ENCODE peak calls at places on chromosomes 1 and 21, in six cellular contexts. One of them, this sample, is unnamed.

GRCh38 chr1:27356628-27357280 is 10.0 kb downstream of the MAP3K6 start:
- DNase-seq in hepatocyte: no peak
- DNase-seq in heart right ventricle: no peak
- DNase-seq in PC-3: no peak
- DNase-seq in left ventricle myocardium inferior: no peak
- DNase-seq in astrocyte: no peak
- DNase-seq in this sample: no peak

GRCh38 chr1:63621698-63622097 is 28.5 kb downstream of the PGM1 start:
- DNase-seq in astrocyte: peak; percentile 92
- DNase-seq in hepatocyte: no peak
- DNase-seq in heart right ventricle: peak; percentile 16
- DNase-seq in PC-3: no peak
- DNase-seq in left ventricle myocardium inferior: peak; percentile 36
- DNase-seq in this sample: no peak

GRCh38 chr1:16318544-16318943 is 33.7 kb downstream of the FBXO42 start:
- DNase-seq in hepatocyte: peak; percentile 19
- DNase-seq in astrocyte: no peak
- DNase-seq in PC-3: no peak
- DNase-seq in left ventricle myocardium inferior: no peak
- DNase-seq in heart right ventricle: peak; percentile 21
- DNase-seq in this sample: no peak

GRCh38 chr1:179923044-179923443 is 31.6 kb upstream of the CEP350 start:
- DNase-seq in PC-3: no peak
- DNase-seq in hepatocyte: no peak
- DNase-seq in heart right ventricle: no peak
- DNase-seq in left ventricle myocardium inferior: no peak
- DNase-seq in astrocyte: no peak
- DNase-seq in this sample: no peak

GRCh38 chr1:201594575-201595245 is 55.8 kb downstream of the NAV1 start:
- DNase-seq in heart right ventricle: no peak
- DNase-seq in PC-3: no peak
- DNase-seq in left ventricle myocardium inferior: no peak
- DNase-seq in astrocyte: no peak
- DNase-seq in hepatocyte: peak; percentile 58
- DNase-seq in this sample: no peak

GRCh38 chr1:103788377-103788776 is 38.7 kb downstream of the AMY1C start:
- DNase-seq in hepatocyte: no peak
- DNase-seq in PC-3: peak; percentile 60
- DNase-seq in left ventricle myocardium inferior: no peak
- DNase-seq in astrocyte: no peak
- DNase-seq in heart right ventricle: no peak
- DNase-seq in this sample: no peak

GRCh38 chr1:1230656-1231399 is 973 bp downstream of the SDF4 start:
- DNase-seq in astrocyte: peak; percentile 56
- DNase-seq in left ventricle myocardium inferior: no peak
- DNase-seq in hepatocyte: peak; percentile 81
- DNase-seq in heart right ventricle: no peak
- DNase-seq in PC-3: peak; percentile 81
- DNase-seq in this sample: no peak

GRCh38 chr1:207941664-207942063 is 30.7 kb upstream of the CD34 start:
- DNase-seq in PC-3: no peak
- DNase-seq in heart right ventricle: peak; percentile 90
- DNase-seq in astrocyte: peak; percentile 75
- DNase-seq in left ventricle myocardium inferior: peak; percentile 85
- DNase-seq in hepatocyte: no peak
- DNase-seq in this sample: no peak

GRCh38 chr1:117284408-117285215 is 73.9 kb upstream of the VTCN1 start:
- DNase-seq in hepatocyte: peak; percentile 75
- DNase-seq in heart right ventricle: no peak
- DNase-seq in astrocyte: peak; percentile 63
- DNase-seq in PC-3: peak; percentile 83
- DNase-seq in left ventricle myocardium inferior: no peak
- DNase-seq in this sample: peak; percentile 26

GRCh38 chr1:15757575-15758401 is 807 bp upstream of the FBLIM1 start:
- DNase-seq in hepatocyte: peak; percentile 86
- DNase-seq in PC-3: peak; percentile 34
- DNase-seq in heart right ventricle: peak; percentile 21
- DNase-seq in left ventricle myocardium inferior: no peak
- DNase-seq in astrocyte: peak; percentile 23
- DNase-seq in this sample: no peak

GRCh38 chr1:16208270-16208987 is 4.0 kb downstream of the ARHGEF19 start:
- DNase-seq in hepatocyte: peak; percentile 19
- DNase-seq in left ventricle myocardium inferior: no peak
- DNase-seq in astrocyte: peak; percentile 24
- DNase-seq in PC-3: peak; percentile 22
- DNase-seq in heart right ventricle: no peak
- DNase-seq in this sample: no peak

GRCh38 chr1:224203243-224204016 is 20.4 kb downstream of the DEGS1 start:
- DNase-seq in astrocyte: peak; percentile 85
- DNase-seq in left ventricle myocardium inferior: peak; percentile 40
- DNase-seq in hepatocyte: no peak
- DNase-seq in heart right ventricle: peak; percentile 44
- DNase-seq in PC-3: peak; percentile 71
- DNase-seq in this sample: peak; percentile 56

GRCh38 chr1:1187938-1188337 is 14.3 kb downstream of the TTLL10 start:
- DNase-seq in left ventricle myocardium inferior: no peak
- DNase-seq in hepatocyte: no peak
- DNase-seq in heart right ventricle: no peak
- DNase-seq in PC-3: no peak
- DNase-seq in astrocyte: peak; percentile 39
- DNase-seq in this sample: no peak

GRCh38 chr21:32298148-32298559 is 501 bp upstream of the MRAP start:
- DNase-seq in astrocyte: no peak
- DNase-seq in hepatocyte: no peak
- DNase-seq in PC-3: no peak
- DNase-seq in left ventricle myocardium inferior: no peak
- DNase-seq in heart right ventricle: no peak
- DNase-seq in this sample: no peak

GRCh38 chr1:76055987-76056386 is 18.6 kb upstream of the ST6GALNAC3 start:
- DNase-seq in PC-3: no peak
- DNase-seq in hepatocyte: no peak
- DNase-seq in astrocyte: no peak
- DNase-seq in heart right ventricle: no peak
- DNase-seq in left ventricle myocardium inferior: no peak
- DNase-seq in this sample: no peak

GRCh38 chr1:100445565-100445964 is 92.4 kb upstream of the GPR88 start:
- DNase-seq in hepatocyte: no peak
- DNase-seq in heart right ventricle: no peak
- DNase-seq in left ventricle myocardium inferior: no peak
- DNase-seq in astrocyte: no peak
- DNase-seq in PC-3: peak; percentile 23
- DNase-seq in this sample: no peak

GRCh38 chr1:225896937-225897549 is 8.1 kb upstream of the LEFTY1 start:
- DNase-seq in left ventricle myocardium inferior: no peak
- DNase-seq in astrocyte: no peak
- DNase-seq in hepatocyte: peak; percentile 42
- DNase-seq in heart right ventricle: no peak
- DNase-seq in PC-3: peak; percentile 88
- DNase-seq in this sample: no peak

GRCh38 chr1:177256153-177256814 is 85.5 kb downstream of the BRINP2 start:
- DNase-seq in left ventricle myocardium inferior: peak; percentile 52
- DNase-seq in astrocyte: peak; percentile 92
- DNase-seq in hepatocyte: peak; percentile 67
- DNase-seq in heart right ventricle: peak; percentile 70
- DNase-seq in PC-3: peak; percentile 97
- DNase-seq in this sample: no peak

GRCh38 chr1:193625255-193625654 is 438.8 kb upstream of the B3GALT2 start:
- DNase-seq in astrocyte: no peak
- DNase-seq in heart right ventricle: no peak
- DNase-seq in hepatocyte: no peak
- DNase-seq in left ventricle myocardium inferior: no peak
- DNase-seq in PC-3: peak; percentile 44
- DNase-seq in this sample: no peak

GRCh38 chr1:3518256-3518655 is 63.8 kb downstream of the ARHGEF16 start:
- DNase-seq in PC-3: peak; percentile 46
- DNase-seq in hepatocyte: no peak
- DNase-seq in heart right ventricle: no peak
- DNase-seq in astrocyte: no peak
- DNase-seq in left ventricle myocardium inferior: no peak
- DNase-seq in this sample: no peak

GRCh38 chr1:109806733-109807397 is 43.1 kb upstream of the EPS8L3 start:
- DNase-seq in astrocyte: no peak
- DNase-seq in heart right ventricle: no peak
- DNase-seq in left ventricle myocardium inferior: no peak
- DNase-seq in PC-3: no peak
- DNase-seq in hepatocyte: no peak
- DNase-seq in this sample: no peak

GRCh38 chr21:29953072-29953471 is 13.3 kb upstream of the GRIK1 start:
- DNase-seq in hepatocyte: no peak
- DNase-seq in PC-3: no peak
- DNase-seq in astrocyte: no peak
- DNase-seq in left ventricle myocardium inferior: no peak
- DNase-seq in heart right ventricle: no peak
- DNase-seq in this sample: no peak
- TF ChIP-seq CTCF in hepatocyte: no peak
- TF ChIP-seq CTCF in PC-3: no peak
- TF ChIP-seq CTCF in astrocyte: no peak
- TF ChIP-seq CTCF in left ventricle myocardium inferior: no peak
- TF ChIP-seq CTCF in heart right ventricle: no peak
- TF ChIP-seq CTCF in this sample: no peak

GRCh38 chr1:26047278-26047874 is 1.5 kb upstream of the SLC30A2 start:
- DNase-seq in astrocyte: no peak
- DNase-seq in PC-3: no peak
- DNase-seq in heart right ventricle: no peak
- DNase-seq in hepatocyte: no peak
- DNase-seq in left ventricle myocardium inferior: no peak
- DNase-seq in this sample: no peak
- H3K27me3 ChIP-seq in astrocyte: peaks cover 71% of the 10 kb centered on the region
- H3K27me3 ChIP-seq in PC-3: peaks cover 35% of the 10 kb centered on the region
- H3K27me3 ChIP-seq in heart right ventricle: peaks cover 29% of the 10 kb centered on the region
- H3K27me3 ChIP-seq in hepatocyte: peaks cover 54% of the 10 kb centered on the region
- H3K27me3 ChIP-seq in left ventricle myocardium inferior: peaks cover 80% of the 10 kb centered on the region
- H3K27me3 ChIP-seq in this sample: peaks cover 42% of the 10 kb centered on the region

GRCh38 chr21:44486302-44486701 is 31.0 kb downstream of the LRRC3 start:
- DNase-seq in hepatocyte: no peak
- DNase-seq in astrocyte: no peak
- DNase-seq in heart right ventricle: no peak
- DNase-seq in PC-3: no peak
- DNase-seq in left ventricle myocardium inferior: no peak
- DNase-seq in this sample: no peak
- H3K4me3 ChIP-seq in hepatocyte: peak overlapping the region; percentile 50
- H3K4me3 ChIP-seq in astrocyte: no peak overlapping the region
- H3K4me3 ChIP-seq in heart right ventricle: no peak overlapping the region
- H3K4me3 ChIP-seq in PC-3: no peak overlapping the region
- H3K4me3 ChIP-seq in left ventricle myocardium inferior: peak overlapping the region; percentile 36
- H3K4me3 ChIP-seq in this sample: no peak overlapping the region

GRCh38 chr21:17611414-17612022 is 1.2 kb downstream of the BTG3 start:
- DNase-seq in PC-3: peak; percentile 69
- DNase-seq in heart right ventricle: peak; percentile 81
- DNase-seq in astrocyte: peak; percentile 91
- DNase-seq in left ventricle myocardium inferior: peak; percentile 79
- DNase-seq in hepatocyte: peak; percentile 94
- DNase-seq in this sample: peak; percentile 65
- TF ChIP-seq CTCF in PC-3: no peak
- TF ChIP-seq CTCF in heart right ventricle: no peak
- TF ChIP-seq CTCF in astrocyte: no peak
- TF ChIP-seq CTCF in left ventricle myocardium inferior: peak; percentile 24
- TF ChIP-seq CTCF in hepatocyte: no peak
- TF ChIP-seq CTCF in this sample: peak; percentile 2

GRCh38 chr1:6475381-6476133 is 9.6 kb upstream of the TNFRSF25 start:
- DNase-seq in left ventricle myocardium inferior: peak; percentile 57
- DNase-seq in astrocyte: no peak
- DNase-seq in PC-3: peak; percentile 87
- DNase-seq in hepatocyte: peak; percentile 74
- DNase-seq in heart right ventricle: no peak
- DNase-seq in this sample: no peak
- H3K27me3 ChIP-seq in left ventricle myocardium inferior: no peaks in the 10 kb centered on the region
- H3K27me3 ChIP-seq in astrocyte: no peaks in the 10 kb centered on the region
- H3K27me3 ChIP-seq in PC-3: no peaks in the 10 kb centered on the region
- H3K27me3 ChIP-seq in hepatocyte: no peaks in the 10 kb centered on the region
- H3K27me3 ChIP-seq in heart right ventricle: no peaks in the 10 kb centered on the region
- H3K27me3 ChIP-seq in this sample: no peaks in the 10 kb centered on the region

DNA sequence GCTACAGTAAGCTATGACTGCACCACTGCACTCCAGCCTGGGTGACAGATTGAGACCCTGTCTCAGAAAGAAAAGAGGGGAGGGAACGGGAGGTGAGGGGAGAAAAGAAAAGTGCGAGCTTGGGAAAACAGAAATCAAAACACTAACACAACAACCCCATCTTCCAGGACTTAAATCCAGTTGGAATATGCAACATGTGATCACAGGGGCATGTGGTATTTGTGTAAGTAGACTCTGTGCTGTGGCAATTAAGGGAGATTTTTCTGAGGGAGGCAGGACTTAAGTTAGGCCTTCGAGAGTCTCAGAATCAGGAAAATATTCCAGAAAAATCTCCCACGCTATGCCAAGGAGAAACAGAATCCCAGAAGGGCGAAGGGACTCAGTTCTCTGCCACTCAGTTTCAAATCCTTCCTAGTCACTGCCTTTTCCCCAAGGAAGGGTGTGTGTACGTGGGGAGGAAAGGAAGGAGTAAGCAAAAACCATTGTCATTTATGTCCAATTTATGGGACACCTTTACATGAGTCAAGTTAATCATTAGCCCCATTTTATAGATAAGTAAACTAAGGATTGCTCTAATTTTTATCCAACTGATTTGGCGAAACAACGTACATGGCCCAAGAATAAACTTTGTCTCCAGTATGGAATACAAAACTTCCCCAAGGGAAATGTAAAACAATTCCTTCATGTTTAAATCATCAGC is 12.3 kb downstream of the ID3 start:
- DNase-seq in hepatocyte: no peak
- DNase-seq in heart right ventricle: no peak
- DNase-seq in left ventricle myocardium inferior: no peak
- DNase-seq in astrocyte: no peak
- DNase-seq in PC-3: no peak
- DNase-seq in this sample: no peak
- H3K4me3 ChIP-seq in hepatocyte: no peak overlapping the region
- H3K4me3 ChIP-seq in heart right ventricle: no peak overlapping the region
- H3K4me3 ChIP-seq in left ventricle myocardium inferior: no peak overlapping the region
- H3K4me3 ChIP-seq in astrocyte: no peak overlapping the region
- H3K4me3 ChIP-seq in PC-3: no peak overlapping the region
- H3K4me3 ChIP-seq in this sample: no peak overlapping the region

GRCh38 chr1:115474166-115474565 is 136.1 kb upstream of the NGF start:
- DNase-seq in PC-3: peak; percentile 69
- DNase-seq in astrocyte: no peak
- DNase-seq in left ventricle myocardium inferior: no peak
- DNase-seq in heart right ventricle: no peak
- DNase-seq in hepatocyte: no peak
- DNase-seq in this sample: no peak
- TF ChIP-seq CTCF in PC-3: no peak
- TF ChIP-seq CTCF in astrocyte: no peak
- TF ChIP-seq CTCF in left ventricle myocardium inferior: no peak
- TF ChIP-seq CTCF in heart right ventricle: no peak
- TF ChIP-seq CTCF in hepatocyte: no peak
- TF ChIP-seq CTCF in this sample: no peak

GRCh38 chr1:7456683-7457082 is 314.4 kb upstream of the VAMP3 start:
- DNase-seq in hepatocyte: no peak
- DNase-seq in heart right ventricle: no peak
- DNase-seq in left ventricle myocardium inferior: no peak
- DNase-seq in PC-3: no peak
- DNase-seq in astrocyte: no peak
- DNase-seq in this sample: no peak

GRCh38 chr1:7459915-7460314 is 311.2 kb upstream of the VAMP3 start:
- DNase-seq in left ventricle myocardium inferior: no peak
- DNase-seq in astrocyte: no peak
- DNase-seq in hepatocyte: no peak
- DNase-seq in heart right ventricle: no peak
- DNase-seq in PC-3: no peak
- DNase-seq in this sample: no peak

GRCh38 chr1:7457811-7458210 is 313.3 kb upstream of the VAMP3 start:
- DNase-seq in astrocyte: no peak
- DNase-seq in heart right ventricle: no peak
- DNase-seq in left ventricle myocardium inferior: no peak
- DNase-seq in PC-3: no peak
- DNase-seq in hepatocyte: no peak
- DNase-seq in this sample: no peak

GRCh38 chr1:7460807-7461206 is 310.3 kb upstream of the VAMP3 start:
- DNase-seq in hepatocyte: no peak
- DNase-seq in heart right ventricle: no peak
- DNase-seq in astrocyte: no peak
- DNase-seq in PC-3: no peak
- DNase-seq in left ventricle myocardium inferior: no peak
- DNase-seq in this sample: no peak

GRCh38 chr1:7458946-7459345 is 312.1 kb upstream of the VAMP3 start:
- DNase-seq in heart right ventricle: no peak
- DNase-seq in hepatocyte: no peak
- DNase-seq in left ventricle myocardium inferior: no peak
- DNase-seq in PC-3: no peak
- DNase-seq in astrocyte: no peak
- DNase-seq in this sample: no peak
- H3K27me3 ChIP-seq in heart right ventricle: no peaks in the 10 kb centered on the region
- H3K27me3 ChIP-seq in hepatocyte: no peaks in the 10 kb centered on the region
- H3K27me3 ChIP-seq in left ventricle myocardium inferior: no peaks in the 10 kb centered on the region
- H3K27me3 ChIP-seq in PC-3: peaks cover 20% of the 10 kb centered on the region
- H3K27me3 ChIP-seq in astrocyte: no peaks in the 10 kb centered on the region
- H3K27me3 ChIP-seq in this sample: no peaks in the 10 kb centered on the region